ENCODE peak calls at places on chromosomes 7 and 10, in nine cellular contexts. One of them, this sample, is unnamed.

GRCh38 chr10:97399843-97400545 is 1.1 kb downstream of the RRP12 start:
- DNase-seq in GM12878: no peak
- DNase-seq in GM12892: no peak
- DNase-seq in K562: peak; percentile 43
- DNase-seq in stomach: peak; percentile 43
- DNase-seq in spleen: peak; percentile 83
- DNase-seq in upper lobe of left lung: no peak
- DNase-seq in transverse colon: peak; percentile 60
- DNase-seq in breast epithelium: no peak
- DNase-seq in this sample: no peak

GRCh38 chr10:6299234-6299633 is 96.5 kb downstream of the PFKFB3 start:
- DNase-seq in transverse colon: peak; percentile 17
- DNase-seq in GM12892: no peak
- DNase-seq in upper lobe of left lung: no peak
- DNase-seq in stomach: peak; percentile 75
- DNase-seq in GM12878: no peak
- DNase-seq in K562: peak; percentile 18
- DNase-seq in breast epithelium: no peak
- DNase-seq in spleen: no peak
- DNase-seq in this sample: no peak

GRCh38 chr7:84070770-84071169 is 123.8 kb downstream of the SEMA3A start:
- DNase-seq in stomach: no peak
- DNase-seq in transverse colon: no peak
- DNase-seq in GM12892: no peak
- DNase-seq in GM12878: no peak
- DNase-seq in upper lobe of left lung: no peak
- DNase-seq in spleen: no peak
- DNase-seq in breast epithelium: no peak
- DNase-seq in K562: no peak
- DNase-seq in this sample: no peak

GRCh38 chr7:128379900-128380806 is 18.7 kb upstream of the PRRT4 start:
- DNase-seq in upper lobe of left lung: no peak
- DNase-seq in GM12878: no peak
- DNase-seq in breast epithelium: no peak
- DNase-seq in stomach: no peak
- DNase-seq in K562: no peak
- DNase-seq in GM12892: no peak
- DNase-seq in spleen: no peak
- DNase-seq in transverse colon: no peak
- DNase-seq in this sample: no peak

GRCh38 chr10:127774771-127775559 is 38.0 kb downstream of the FOXI2 start:
- DNase-seq in breast epithelium: no peak
- DNase-seq in stomach: no peak
- DNase-seq in upper lobe of left lung: no peak
- DNase-seq in spleen: no peak
- DNase-seq in transverse colon: no peak
- DNase-seq in GM12892: no peak
- DNase-seq in K562: no peak
- DNase-seq in GM12878: no peak
- DNase-seq in this sample: no peak

GRCh38 chr7:96401200-96401599 is 79.3 kb upstream of the SLC25A13 start:
- DNase-seq in K562: no peak
- DNase-seq in transverse colon: no peak
- DNase-seq in breast epithelium: no peak
- DNase-seq in stomach: no peak
- DNase-seq in GM12892: no peak
- DNase-seq in upper lobe of left lung: no peak
- DNase-seq in GM12878: no peak
- DNase-seq in spleen: no peak
- DNase-seq in this sample: no peak

GRCh38 chr10:119509909-119510451 is 32.5 kb downstream of the RGS10 start:
- DNase-seq in GM12892: no peak
- DNase-seq in stomach: peak; percentile 73
- DNase-seq in breast epithelium: peak; percentile 73
- DNase-seq in K562: no peak
- DNase-seq in spleen: peak; percentile 43
- DNase-seq in upper lobe of left lung: no peak
- DNase-seq in transverse colon: peak; percentile 36
- DNase-seq in GM12878: no peak
- DNase-seq in this sample: no peak

GRCh38 chr7:79091661-79092060 is 361.8 kb downstream of the MAGI2 start:
- DNase-seq in breast epithelium: no peak
- DNase-seq in transverse colon: no peak
- DNase-seq in GM12878: no peak
- DNase-seq in K562: no peak
- DNase-seq in stomach: no peak
- DNase-seq in upper lobe of left lung: no peak
- DNase-seq in GM12892: no peak
- DNase-seq in spleen: no peak
- DNase-seq in this sample: no peak

GRCh38 chr7:132865766-132866531 is 215.9 kb downstream of the CHCHD3 start:
- DNase-seq in stomach: no peak
- DNase-seq in GM12892: no peak
- DNase-seq in K562: no peak
- DNase-seq in transverse colon: no peak
- DNase-seq in breast epithelium: no peak
- DNase-seq in spleen: no peak
- DNase-seq in upper lobe of left lung: peak; percentile 24
- DNase-seq in GM12878: no peak
- DNase-seq in this sample: no peak

GRCh38 chr10:92969151-92969550 is 91.4 kb upstream of the CYP26C1 start:
- DNase-seq in upper lobe of left lung: no peak
- DNase-seq in transverse colon: no peak
- DNase-seq in stomach: no peak
- DNase-seq in K562: no peak
- DNase-seq in GM12892: no peak
- DNase-seq in spleen: no peak
- DNase-seq in breast epithelium: no peak
- DNase-seq in GM12878: no peak
- DNase-seq in this sample: no peak

GRCh38 chr7:17558135-17558534 is 259.7 kb downstream of the AHR start:
- DNase-seq in breast epithelium: no peak
- DNase-seq in GM12878: no peak
- DNase-seq in stomach: no peak
- DNase-seq in upper lobe of left lung: no peak
- DNase-seq in GM12892: no peak
- DNase-seq in transverse colon: no peak
- DNase-seq in spleen: no peak
- DNase-seq in K562: no peak
- DNase-seq in this sample: no peak

GRCh38 chr10:95604630-95605029 is 43.5 kb upstream of the SORBS1 start:
- DNase-seq in stomach: no peak
- DNase-seq in breast epithelium: no peak
- DNase-seq in GM12878: no peak
- DNase-seq in transverse colon: no peak
- DNase-seq in GM12892: no peak
- DNase-seq in upper lobe of left lung: no peak
- DNase-seq in K562: no peak
- DNase-seq in spleen: no peak
- DNase-seq in this sample: no peak

GRCh38 chr10:121437596-121437995 is 160.6 kb downstream of the FGFR2 start:
- DNase-seq in breast epithelium: no peak
- DNase-seq in upper lobe of left lung: peak; percentile 70
- DNase-seq in spleen: no peak
- DNase-seq in K562: no peak
- DNase-seq in GM12892: no peak
- DNase-seq in GM12878: no peak
- DNase-seq in stomach: peak; percentile 27
- DNase-seq in transverse colon: peak; percentile 25
- DNase-seq in this sample: no peak

GRCh38 chr10:117626228-117626627 is 83.7 kb downstream of the EMX2 start:
- DNase-seq in spleen: no peak
- DNase-seq in stomach: no peak
- DNase-seq in K562: no peak
- DNase-seq in GM12878: no peak
- DNase-seq in transverse colon: no peak
- DNase-seq in GM12892: no peak
- DNase-seq in breast epithelium: no peak
- DNase-seq in upper lobe of left lung: no peak
- DNase-seq in this sample: no peak

GRCh38 chr10:70893227-70894006 is 5.1 kb upstream of the PCBD1 start:
- DNase-seq in GM12892: no peak
- DNase-seq in spleen: no peak
- DNase-seq in stomach: no peak
- DNase-seq in GM12878: no peak
- DNase-seq in transverse colon: no peak
- DNase-seq in upper lobe of left lung: no peak
- DNase-seq in K562: no peak
- DNase-seq in breast epithelium: no peak
- DNase-seq in this sample: no peak

GRCh38 chr10:70892631-70893030 is 4.3 kb upstream of the PCBD1 start:
- DNase-seq in upper lobe of left lung: no peak
- DNase-seq in breast epithelium: no peak
- DNase-seq in stomach: no peak
- DNase-seq in GM12878: no peak
- DNase-seq in spleen: no peak
- DNase-seq in GM12892: no peak
- DNase-seq in K562: no peak
- DNase-seq in transverse colon: no peak
- DNase-seq in this sample: no peak

GRCh38 chr10:70889291-70889690 is 926 bp upstream of the PCBD1 start:
- DNase-seq in spleen: no peak
- DNase-seq in stomach: no peak
- DNase-seq in K562: no peak
- DNase-seq in GM12878: no peak
- DNase-seq in breast epithelium: no peak
- DNase-seq in GM12892: no peak
- DNase-seq in upper lobe of left lung: no peak
- DNase-seq in transverse colon: no peak
- DNase-seq in this sample: no peak

GRCh38 chr10:70890917-70891431 is 2.6 kb upstream of the PCBD1 start:
- DNase-seq in K562: no peak
- DNase-seq in spleen: no peak
- DNase-seq in GM12878: no peak
- DNase-seq in breast epithelium: peak; percentile 25
- DNase-seq in upper lobe of left lung: no peak
- DNase-seq in stomach: peak; percentile 64
- DNase-seq in GM12892: no peak
- DNase-seq in transverse colon: no peak
- DNase-seq in this sample: no peak

GRCh38 chr10:70891636-70892035 is 3.3 kb upstream of the PCBD1 start:
- DNase-seq in upper lobe of left lung: no peak
- DNase-seq in transverse colon: no peak
- DNase-seq in GM12892: no peak
- DNase-seq in spleen: no peak
- DNase-seq in GM12878: no peak
- DNase-seq in K562: no peak
- DNase-seq in stomach: no peak
- DNase-seq in breast epithelium: no peak
- DNase-seq in this sample: no peak
- TF ChIP-seq POLR2AphosphoS5 in upper lobe of left lung: no peak
- TF ChIP-seq POLR2AphosphoS5 in transverse colon: no peak
- TF ChIP-seq POLR2AphosphoS5 in GM12892: no peak
- TF ChIP-seq POLR2AphosphoS5 in spleen: no peak
- TF ChIP-seq POLR2AphosphoS5 in GM12878: no peak
- TF ChIP-seq POLR2AphosphoS5 in K562: no peak
- TF ChIP-seq POLR2AphosphoS5 in stomach: no peak
- TF ChIP-seq POLR2AphosphoS5 in breast epithelium: no peak
- TF ChIP-seq POLR2AphosphoS5 in this sample: no peak

GRCh38 chr7:40701836-40702551 is 567.2 kb downstream of the SUGCT start:
- DNase-seq in transverse colon: no peak
- DNase-seq in breast epithelium: no peak
- DNase-seq in upper lobe of left lung: no peak
- DNase-seq in stomach: no peak
- DNase-seq in spleen: no peak
- DNase-seq in GM12892: no peak
- DNase-seq in K562: no peak
- DNase-seq in GM12878: no peak
- DNase-seq in this sample: no peak
- TF ChIP-seq POLR2A in transverse colon: no peak
- TF ChIP-seq POLR2A in breast epithelium: no peak
- TF ChIP-seq POLR2A in upper lobe of left lung: no peak
- TF ChIP-seq POLR2A in stomach: no peak
- TF ChIP-seq POLR2A in spleen: no peak
- TF ChIP-seq POLR2A in GM12892: no peak
- TF ChIP-seq POLR2A in K562: no peak
- TF ChIP-seq POLR2A in GM12878: no peak
- TF ChIP-seq POLR2A in this sample: no peak

DNA sequence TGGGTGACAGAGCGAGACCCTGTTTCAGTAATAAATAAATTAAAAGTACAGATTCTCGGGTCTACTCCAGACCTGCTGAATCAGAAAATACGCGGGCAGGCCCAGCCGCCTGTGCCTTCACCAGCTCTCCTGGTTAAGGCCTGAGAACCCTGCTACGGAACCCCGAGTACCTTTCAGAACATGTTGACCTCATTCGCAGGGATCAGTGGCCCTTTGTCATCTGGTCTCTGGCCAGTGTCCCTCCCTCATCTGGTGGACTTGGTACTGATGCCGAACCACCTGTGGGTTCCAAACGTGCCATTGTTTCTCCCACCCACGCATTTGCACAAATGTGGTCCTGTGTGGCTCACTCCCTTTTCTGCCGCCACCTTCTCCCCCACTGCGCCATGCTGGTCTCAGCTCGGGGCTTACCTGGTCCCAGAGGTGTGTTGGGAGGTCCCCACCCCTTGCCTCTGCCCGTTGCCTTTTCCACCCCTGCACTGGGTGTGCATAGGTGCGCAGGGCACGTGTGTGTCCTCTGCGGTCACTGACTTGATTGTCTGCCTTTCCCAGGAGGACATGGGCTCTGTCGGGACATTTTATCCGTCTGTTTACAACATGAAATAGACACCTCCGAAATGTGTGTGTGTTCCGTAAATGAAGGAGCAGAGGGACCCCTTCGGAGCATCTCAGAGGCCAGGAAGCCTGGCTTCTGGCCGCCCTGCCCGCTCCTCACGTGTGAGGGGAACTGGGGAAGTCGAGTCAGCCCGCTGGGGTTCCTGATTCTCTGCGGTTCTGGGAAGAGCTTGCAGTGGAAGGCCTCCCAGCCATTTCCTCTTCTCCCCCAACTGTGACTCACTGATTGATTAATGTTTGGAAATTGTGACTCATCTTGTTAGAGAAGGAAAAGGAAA is 135.2 kb downstream of the CUX1 start:
- DNase-seq in spleen: no peak
- DNase-seq in transverse colon: no peak
- DNase-seq in GM12878: no peak
- DNase-seq in upper lobe of left lung: peak; percentile 42
- DNase-seq in GM12892: no peak
- DNase-seq in stomach: no peak
- DNase-seq in breast epithelium: no peak
- DNase-seq in K562: peak; percentile 41
- DNase-seq in this sample: no peak
- TF ChIP-seq POLR2AphosphoS5 in spleen: no peak
- TF ChIP-seq POLR2AphosphoS5 in transverse colon: peak; percentile 19
- TF ChIP-seq POLR2AphosphoS5 in GM12878: no peak
- TF ChIP-seq POLR2AphosphoS5 in upper lobe of left lung: peak; percentile 10
- TF ChIP-seq POLR2AphosphoS5 in GM12892: no peak
- TF ChIP-seq POLR2AphosphoS5 in stomach: peak; percentile 34
- TF ChIP-seq POLR2AphosphoS5 in breast epithelium: no peak
- TF ChIP-seq POLR2AphosphoS5 in K562: no peak
- TF ChIP-seq POLR2AphosphoS5 in this sample: no peak

DNA sequence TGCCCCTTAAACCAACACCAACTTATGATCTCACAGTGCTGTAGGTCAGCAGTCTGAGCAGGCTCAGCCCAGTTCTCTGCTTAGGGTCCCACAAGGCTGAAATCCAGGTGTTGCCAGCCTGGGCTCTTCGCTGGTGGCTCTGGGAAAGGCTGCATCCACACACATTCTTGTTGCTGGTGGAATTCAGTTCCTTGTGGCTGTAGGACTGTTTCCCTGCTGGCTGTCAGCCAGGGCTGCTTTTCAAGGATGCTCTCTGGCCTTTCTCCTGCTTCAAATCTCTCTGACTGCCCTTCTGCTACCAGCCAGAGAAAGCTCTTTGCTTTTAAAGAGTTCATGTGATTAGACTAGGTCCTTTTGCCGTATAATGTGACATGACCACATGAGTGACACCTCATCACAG is 15.3 kb downstream of the POLL start:
- DNase-seq in breast epithelium: no peak
- DNase-seq in spleen: no peak
- DNase-seq in transverse colon: no peak
- DNase-seq in stomach: no peak
- DNase-seq in K562: no peak
- DNase-seq in upper lobe of left lung: no peak
- DNase-seq in GM12878: no peak
- DNase-seq in GM12892: no peak
- DNase-seq in this sample: no peak
- TF ChIP-seq POLR2A in breast epithelium: no peak
- TF ChIP-seq POLR2A in spleen: no peak
- TF ChIP-seq POLR2A in transverse colon: no peak
- TF ChIP-seq POLR2A in stomach: no peak
- TF ChIP-seq POLR2A in K562: no peak
- TF ChIP-seq POLR2A in upper lobe of left lung: no peak
- TF ChIP-seq POLR2A in GM12878: no peak
- TF ChIP-seq POLR2A in GM12892: no peak
- TF ChIP-seq POLR2A in this sample: no peak

This sample was measured in GM12891.